ENCODE peak calls at places on chromosomes 13 and 19, in five cellular contexts. One of them, this sample, is unnamed.

GRCh38 chr13:51152713-51153112 is 41.6 kb upstream of the C13orf42 start:
- DNase-seq in colonic mucosa: no peak
- DNase-seq in BJ: no peak
- DNase-seq in H1: no peak
- DNase-seq in upper lobe of left lung: no peak
- DNase-seq in this sample: no peak

GRCh38 chr19:4499855-4500254 is 18.4 kb downstream of the PLIN4 start:
- DNase-seq in colonic mucosa: no peak
- DNase-seq in upper lobe of left lung: no peak
- DNase-seq in H1: no peak
- DNase-seq in BJ: no peak
- DNase-seq in this sample: no peak

GRCh38 chr13:106678646-106679045 is 110.7 kb upstream of the ARGLU1 start:
- DNase-seq in BJ: no peak
- DNase-seq in upper lobe of left lung: no peak
- DNase-seq in H1: no peak
- DNase-seq in colonic mucosa: no peak
- DNase-seq in this sample: no peak

GRCh38 chr13:79108914-79109643 is 297.0 kb downstream of the RBM26 start:
- DNase-seq in upper lobe of left lung: peak; percentile 22
- DNase-seq in colonic mucosa: no peak
- DNase-seq in H1: no peak
- DNase-seq in BJ: no peak
- DNase-seq in this sample: no peak

GRCh38 chr13:66074018-66074615 is 1156.0 kb downstream of the PCDH9 start:
- DNase-seq in upper lobe of left lung: no peak
- DNase-seq in colonic mucosa: no peak
- DNase-seq in BJ: no peak
- DNase-seq in H1: no peak
- DNase-seq in this sample: no peak

GRCh38 chr13:28093871-28094270 is 6.5 kb downstream of the FLT3 start:
- DNase-seq in colonic mucosa: no peak
- DNase-seq in BJ: no peak
- DNase-seq in H1: no peak
- DNase-seq in upper lobe of left lung: no peak
- DNase-seq in this sample: no peak

GRCh38 chr19:39845621-39846175 is 481 bp downstream of the FBL start:
- DNase-seq in colonic mucosa: no peak
- DNase-seq in upper lobe of left lung: no peak
- DNase-seq in H1: no peak
- DNase-seq in BJ: no peak
- DNase-seq in this sample: no peak

GRCh38 chr13:91719033-91719432 is 320.6 kb downstream of the GPC5 start:
- DNase-seq in H1: no peak
- DNase-seq in colonic mucosa: no peak
- DNase-seq in BJ: no peak
- DNase-seq in upper lobe of left lung: no peak
- DNase-seq in this sample: no peak

GRCh38 chr19:19655641-19656343 is 7.7 kb downstream of the ATP13A1 start:
- DNase-seq in colonic mucosa: no peak
- DNase-seq in H1: no peak
- DNase-seq in upper lobe of left lung: no peak
- DNase-seq in BJ: no peak
- DNase-seq in this sample: no peak

GRCh38 chr13:23984541-23984940 is 87.2 kb upstream of the C1QTNF9B start:
- DNase-seq in upper lobe of left lung: peak; percentile 72
- DNase-seq in BJ: no peak
- DNase-seq in colonic mucosa: no peak
- DNase-seq in H1: no peak
- DNase-seq in this sample: no peak

GRCh38 chr13:39656325-39656677 is 839 bp downstream of the COG6 start:
- DNase-seq in upper lobe of left lung: no peak
- DNase-seq in BJ: no peak
- DNase-seq in colonic mucosa: no peak
- DNase-seq in H1: no peak
- DNase-seq in this sample: no peak

GRCh38 chr13:32650705-32651311 is 64.6 kb downstream of the PDS5B start:
- DNase-seq in colonic mucosa: peak; percentile 62
- DNase-seq in H1: no peak
- DNase-seq in BJ: no peak
- DNase-seq in upper lobe of left lung: peak; percentile 59
- DNase-seq in this sample: no peak

GRCh38 chr13:98761126-98761978 is 8.9 kb upstream of the SLC15A1 start:
- DNase-seq in H1: no peak
- DNase-seq in colonic mucosa: no peak
- DNase-seq in upper lobe of left lung: no peak
- DNase-seq in BJ: no peak
- DNase-seq in this sample: no peak

GRCh38 chr13:112452380-112453206 is 76.4 kb downstream of the SPACA7 start:
- DNase-seq in upper lobe of left lung: peak; percentile 15
- DNase-seq in H1: no peak
- DNase-seq in BJ: no peak
- DNase-seq in colonic mucosa: peak; percentile 12
- DNase-seq in this sample: no peak

GRCh38 chr19:7877249-7877836 is 3.2 kb upstream of the PRR36 start:
- DNase-seq in BJ: no peak
- DNase-seq in upper lobe of left lung: no peak
- DNase-seq in H1: no peak
- DNase-seq in colonic mucosa: no peak
- DNase-seq in this sample: no peak

GRCh38 chr19:6660930-6661329 is 9.0 kb downstream of the TNFSF14 start:
- DNase-seq in H1: no peak
- DNase-seq in BJ: no peak
- DNase-seq in colonic mucosa: no peak
- DNase-seq in upper lobe of left lung: no peak
- DNase-seq in this sample: no peak

GRCh38 chr13:20952838-20953237 is 50.3 kb upstream of the XPO4 start:
- DNase-seq in colonic mucosa: no peak
- DNase-seq in upper lobe of left lung: no peak
- DNase-seq in H1: no peak
- DNase-seq in BJ: no peak
- DNase-seq in this sample: no peak

GRCh38 chr19:21697698-21698097 is 69.7 kb downstream of the ZNF100 start:
- DNase-seq in H1: no peak
- DNase-seq in upper lobe of left lung: no peak
- DNase-seq in colonic mucosa: no peak
- DNase-seq in BJ: no peak
- DNase-seq in this sample: no peak

GRCh38 chr13:35165205-35165604 is 223.1 kb downstream of the NBEA start:
- DNase-seq in H1: peak; percentile 9
- DNase-seq in colonic mucosa: no peak
- DNase-seq in upper lobe of left lung: no peak
- DNase-seq in BJ: no peak
- DNase-seq in this sample: no peak

GRCh38 chr19:14577885-14578427 is 4.9 kb upstream of the CLEC17A start:
- DNase-seq in BJ: no peak
- DNase-seq in H1: no peak
- DNase-seq in colonic mucosa: no peak
- DNase-seq in upper lobe of left lung: no peak
- DNase-seq in this sample: peak; percentile 52

GRCh38 chr13:62129000-62129551 is 713.4 kb upstream of the PCDH20 start:
- DNase-seq in H1: no peak
- DNase-seq in BJ: no peak
- DNase-seq in colonic mucosa: no peak
- DNase-seq in upper lobe of left lung: no peak
- DNase-seq in this sample: no peak

GRCh38 chr13:94660695-94661324 is 51.5 kb downstream of the SOX21 start:
- DNase-seq in BJ: no peak
- DNase-seq in H1: no peak
- DNase-seq in upper lobe of left lung: no peak
- DNase-seq in colonic mucosa: no peak
- DNase-seq in this sample: no peak

GRCh38 chr13:23903906-23904280 is 6.6 kb upstream of the C1QTNF9B start:
- DNase-seq in BJ: no peak
- DNase-seq in colonic mucosa: no peak
- DNase-seq in upper lobe of left lung: no peak
- DNase-seq in H1: no peak
- DNase-seq in this sample: no peak

GRCh38 chr13:21066946-21067345 is 5.6 kb upstream of the LATS2 start:
- DNase-seq in BJ: no peak
- DNase-seq in H1: no peak
- DNase-seq in upper lobe of left lung: no peak
- DNase-seq in colonic mucosa: no peak
- DNase-seq in this sample: no peak

GRCh38 chr13:50691176-50691681 is 152.3 kb downstream of the DLEU7 start:
- DNase-seq in colonic mucosa: no peak
- DNase-seq in BJ: no peak
- DNase-seq in H1: no peak
- DNase-seq in upper lobe of left lung: no peak
- DNase-seq in this sample: no peak

GRCh38 chr13:50714886-50715285 is 128.6 kb downstream of the DLEU7 start:
- DNase-seq in colonic mucosa: no peak
- DNase-seq in BJ: no peak
- DNase-seq in upper lobe of left lung: peak; percentile 41
- DNase-seq in H1: no peak
- DNase-seq in this sample: no peak

GRCh38 chr19:10797541-10798256 is 38.3 kb downstream of the TMED1 start:
- DNase-seq in colonic mucosa: no peak
- DNase-seq in H1: no peak
- DNase-seq in BJ: no peak
- DNase-seq in upper lobe of left lung: no peak
- DNase-seq in this sample: no peak

GRCh38 chr19:15701757-15702589 is 25.9 kb upstream of the OR10H2 start:
- DNase-seq in colonic mucosa: peak; percentile 67
- DNase-seq in upper lobe of left lung: no peak
- DNase-seq in H1: no peak
- DNase-seq in BJ: no peak
- DNase-seq in this sample: no peak

DNA sequence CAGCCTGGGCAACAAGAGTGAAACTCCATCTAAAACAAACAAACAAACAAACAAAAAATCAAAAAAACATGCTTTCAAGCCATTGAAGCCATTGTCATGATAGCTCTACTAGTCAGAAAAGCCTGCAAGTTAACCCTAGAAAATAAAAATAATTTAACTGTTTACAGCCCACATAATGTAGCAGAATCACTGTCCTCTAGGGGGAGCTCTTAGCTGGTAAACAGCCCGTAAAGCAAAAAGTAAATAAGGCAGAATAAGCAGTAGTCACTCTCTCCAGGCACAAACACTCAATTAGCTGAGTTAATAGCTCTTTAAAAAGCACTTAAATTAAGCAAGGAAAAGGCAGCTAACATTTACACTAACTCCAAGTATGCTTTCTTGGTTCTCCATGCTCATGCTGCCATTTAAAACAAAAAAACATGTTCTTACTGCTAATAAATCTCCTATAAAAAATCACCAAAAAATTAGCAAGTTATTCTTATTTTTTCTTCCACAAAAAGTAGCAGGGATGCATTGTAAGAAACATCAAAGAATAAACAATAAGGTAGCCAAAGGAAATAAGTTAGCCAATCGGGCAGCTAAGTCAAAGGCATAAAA is 11.3 kb downstream of the LILRB4 start:
- DNase-seq in H1: no peak
- DNase-seq in BJ: no peak
- DNase-seq in upper lobe of left lung: no peak
- DNase-seq in colonic mucosa: no peak
- DNase-seq in this sample: no peak
- TF ChIP-seq CTCF in H1: peak; percentile 43
- TF ChIP-seq CTCF in BJ: peak; percentile 48
- TF ChIP-seq CTCF in upper lobe of left lung: peak; percentile 41
- TF ChIP-seq CTCF in colonic mucosa: peak; percentile 51
- TF ChIP-seq CTCF in this sample: no peak

GRCh38 chr13:90201676-90202425 is 1145.6 kb upstream of the MIR17HG start:
- DNase-seq in H1: no peak
- DNase-seq in colonic mucosa: no peak
- DNase-seq in BJ: no peak
- DNase-seq in upper lobe of left lung: no peak
- DNase-seq in this sample: no peak

GRCh38 chr13:90205081-90205480 is 1142.4 kb upstream of the MIR17HG start:
- DNase-seq in upper lobe of left lung: no peak
- DNase-seq in H1: no peak
- DNase-seq in BJ: no peak
- DNase-seq in colonic mucosa: no peak
- DNase-seq in this sample: no peak

GRCh38 chr13:90201198-90201597 is 1146.3 kb upstream of the MIR17HG start:
- DNase-seq in upper lobe of left lung: no peak
- DNase-seq in BJ: no peak
- DNase-seq in H1: no peak
- DNase-seq in colonic mucosa: no peak
- DNase-seq in this sample: no peak

DNA sequence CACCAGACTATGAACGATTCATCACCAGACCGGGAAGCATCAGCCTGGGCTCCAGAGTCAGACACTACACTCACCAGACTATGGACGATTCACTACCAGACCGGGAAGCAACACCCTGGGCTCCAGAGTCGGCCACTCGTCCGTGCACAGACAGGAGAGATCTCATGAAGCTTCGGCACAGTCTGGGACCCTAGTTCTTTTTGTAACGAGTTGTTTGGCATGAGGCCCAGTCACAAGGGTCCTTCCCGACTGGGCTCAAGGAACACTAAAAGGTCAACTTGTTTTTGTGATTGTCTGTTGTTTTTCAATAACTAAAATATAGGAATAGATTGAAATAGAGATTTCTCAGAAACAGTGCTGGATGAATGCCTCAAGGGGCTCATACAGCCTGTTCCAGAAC is 1141.6 kb upstream of the MIR17HG start:
- DNase-seq in H1: no peak
- DNase-seq in upper lobe of left lung: no peak
- DNase-seq in BJ: no peak
- DNase-seq in colonic mucosa: no peak
- DNase-seq in this sample: no peak
- TF ChIP-seq CTCF in H1: no peak
- TF ChIP-seq CTCF in upper lobe of left lung: no peak
- TF ChIP-seq CTCF in BJ: no peak
- TF ChIP-seq CTCF in colonic mucosa: no peak
- TF ChIP-seq CTCF in this sample: no peak

GRCh38 chr19:45638930-45639729 is at the start of gene EML2:
- DNase-seq in upper lobe of left lung: peak; percentile 72
- DNase-seq in H1: no peak
- DNase-seq in BJ: no peak
- DNase-seq in colonic mucosa: peak; percentile 78
- DNase-seq in this sample: peak; percentile 67
- TF ChIP-seq CTCF in upper lobe of left lung: no peak
- TF ChIP-seq CTCF in H1: no peak
- TF ChIP-seq CTCF in BJ: peak; percentile 55
- TF ChIP-seq CTCF in colonic mucosa: no peak
- TF ChIP-seq CTCF in this sample: no peak

DNA sequence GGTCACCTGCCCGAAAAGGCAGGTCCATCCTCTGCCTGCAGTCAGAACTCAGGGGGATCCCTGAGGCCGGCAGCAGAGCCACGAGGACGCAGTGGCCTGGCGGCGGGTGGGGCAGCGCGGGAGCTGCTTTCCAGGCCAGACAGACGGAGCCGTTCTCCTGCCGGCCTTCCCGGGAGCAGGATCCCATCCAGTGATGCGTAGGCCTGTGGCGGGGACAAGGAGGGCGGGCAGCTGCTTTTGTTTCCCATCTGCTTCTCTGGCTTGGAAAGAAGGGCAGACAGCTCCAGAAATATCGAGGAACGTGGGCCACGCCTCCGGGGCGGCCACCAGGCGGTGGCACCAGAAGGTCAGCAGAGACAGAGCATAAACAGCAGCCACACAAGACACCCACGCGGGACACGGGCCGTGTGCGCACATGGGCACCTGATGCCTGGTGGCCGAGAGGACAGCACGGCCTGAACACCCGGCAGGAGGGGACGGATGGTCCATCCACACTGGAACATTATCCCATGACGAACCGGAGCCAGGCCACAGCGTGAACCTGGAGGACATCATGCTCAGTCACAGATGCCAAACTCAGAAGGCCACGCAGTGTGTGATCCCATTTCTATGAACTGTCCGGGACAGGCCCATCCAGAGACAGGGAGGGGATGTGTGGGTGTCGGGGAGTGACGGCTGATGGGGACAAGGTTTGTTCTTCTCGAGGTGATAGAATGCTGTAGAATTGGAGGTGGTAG is 13.9 kb upstream of the MKNK2 start:
- DNase-seq in colonic mucosa: peak; percentile 47
- DNase-seq in BJ: no peak
- DNase-seq in H1: no peak
- DNase-seq in upper lobe of left lung: peak; percentile 35
- DNase-seq in this sample: no peak
- TF ChIP-seq CTCF in colonic mucosa: no peak
- TF ChIP-seq CTCF in BJ: peak; percentile 35
- TF ChIP-seq CTCF in H1: no peak
- TF ChIP-seq CTCF in upper lobe of left lung: no peak
- TF ChIP-seq CTCF in this sample: no peak

This sample was measured in activated B cell treated with CpG ODN at 0.5 μM for 24 hours.